ENCODE peak calls at places on chromosomes 16 and 17, in six cellular contexts. One of them, this sample, is unnamed.

GRCh38 chr16:57732683-57733082 is 2.9 kb upstream of the KATNB1 start:
- DNase-seq in stomach: no peak
- DNase-seq in KG1: no peak
- DNase-seq in HT-29: no peak
- DNase-seq in tibial artery: no peak
- DNase-seq in AG10803: no peak
- DNase-seq in this sample: no peak

GRCh38 chr16:69097425-69097824 is 8.0 kb upstream of the HAS3 start:
- DNase-seq in stomach: no peak
- DNase-seq in KG1: no peak
- DNase-seq in HT-29: no peak
- DNase-seq in tibial artery: no peak
- DNase-seq in AG10803: no peak
- DNase-seq in this sample: no peak

GRCh38 chr16:23254338-23254737 is 47.8 kb upstream of the SCNN1B start:
- DNase-seq in stomach: no peak
- DNase-seq in KG1: no peak
- DNase-seq in HT-29: no peak
- DNase-seq in tibial artery: no peak
- DNase-seq in AG10803: peak
- DNase-seq in this sample: no peak

GRCh38 chr17:40035162-40035559 is 19.0 kb downstream of the MED24 start:
- DNase-seq in stomach: no peak
- DNase-seq in KG1: no peak
- DNase-seq in HT-29: peak
- DNase-seq in tibial artery: no peak
- DNase-seq in AG10803: peak
- DNase-seq in this sample: no peak

GRCh38 chr16:15434425-15435215 is at the start of gene BMERB1:
- DNase-seq in stomach: peak
- DNase-seq in KG1: no peak
- DNase-seq in HT-29: no peak
- DNase-seq in tibial artery: peak
- DNase-seq in AG10803: peak
- DNase-seq in this sample: peak

GRCh38 chr16:69476920-69477418 is 52.5 kb downstream of the CYB5B start:
- DNase-seq in stomach: no peak
- DNase-seq in KG1: no peak
- DNase-seq in HT-29: peak
- DNase-seq in tibial artery: no peak
- DNase-seq in AG10803: peak
- DNase-seq in this sample: peak

GRCh38 chr17:73838815-73839214 is 194.6 kb upstream of the SDK2 start:
- DNase-seq in stomach: no peak
- DNase-seq in KG1: no peak
- DNase-seq in HT-29: no peak
- DNase-seq in tibial artery: no peak
- DNase-seq in AG10803: no peak
- DNase-seq in this sample: no peak

GRCh38 chr17:68611353-68612227 is 10.4 kb upstream of the FAM20A start:
- DNase-seq in stomach: no peak
- DNase-seq in KG1: no peak
- DNase-seq in HT-29: no peak
- DNase-seq in tibial artery: no peak
- DNase-seq in AG10803: no peak
- DNase-seq in this sample: no peak

GRCh38 chr16:79767597-79768280 is 167.2 kb upstream of the MAF start:
- DNase-seq in stomach: peak
- DNase-seq in KG1: no peak
- DNase-seq in HT-29: peak
- DNase-seq in tibial artery: no peak
- DNase-seq in AG10803: peak
- DNase-seq in this sample: no peak

GRCh38 chr16:65641049-65641448 is 519.2 kb upstream of the CDH11 start:
- DNase-seq in stomach: no peak
- DNase-seq in KG1: no peak
- DNase-seq in HT-29: no peak
- DNase-seq in tibial artery: no peak
- DNase-seq in AG10803: no peak
- DNase-seq in this sample: no peak

GRCh38 chr17:75783803-75784472 is 668 bp upstream of the UNK start:
- DNase-seq in stomach: peak
- DNase-seq in KG1: no peak
- DNase-seq in HT-29: peak
- DNase-seq in tibial artery: peak
- DNase-seq in AG10803: no peak
- DNase-seq in this sample: no peak

GRCh38 chr17:17019891-17020456 is 22.3 kb upstream of the MPRIP start:
- DNase-seq in stomach: no peak
- DNase-seq in KG1: no peak
- DNase-seq in HT-29: peak
- DNase-seq in tibial artery: no peak
- DNase-seq in AG10803: no peak
- DNase-seq in this sample: no peak

GRCh38 chr17:47164263-47164662 is 24.8 kb downstream of the CDC27 start:
- DNase-seq in stomach: no peak
- DNase-seq in KG1: no peak
- DNase-seq in HT-29: no peak
- DNase-seq in tibial artery: no peak
- DNase-seq in AG10803: no peak
- DNase-seq in this sample: no peak

GRCh38 chr17:15999974-16000827 is 577 bp downstream of the TTC19 start:
- DNase-seq in stomach: no peak
- DNase-seq in KG1: no peak
- DNase-seq in HT-29: peak
- DNase-seq in tibial artery: peak
- DNase-seq in AG10803: peak
- DNase-seq in this sample: no peak

GRCh38 chr16:17381784-17382183 is 89.0 kb downstream of the XYLT1 start:
- DNase-seq in stomach: no peak
- DNase-seq in KG1: no peak
- DNase-seq in HT-29: no peak
- DNase-seq in tibial artery: no peak
- DNase-seq in AG10803: no peak
- DNase-seq in this sample: no peak

GRCh38 chr17:63827801-63828221 is 348 bp upstream of the FTSJ3 start:
- DNase-seq in stomach: no peak
- DNase-seq in KG1: peak
- DNase-seq in HT-29: no peak
- DNase-seq in tibial artery: no peak
- DNase-seq in AG10803: no peak
- DNase-seq in this sample: peak

GRCh38 chr16:20016234-20016633 is 57.5 kb downstream of the GPR139 start:
- DNase-seq in stomach: no peak
- DNase-seq in KG1: no peak
- DNase-seq in HT-29: no peak
- DNase-seq in tibial artery: no peak
- DNase-seq in AG10803: no peak
- DNase-seq in this sample: no peak

GRCh38 chr17:14308965-14309879 is 8.3 kb downstream of the HS3ST3B1 start:
- DNase-seq in stomach: peak
- DNase-seq in KG1: no peak
- DNase-seq in HT-29: no peak
- DNase-seq in tibial artery: peak
- DNase-seq in AG10803: peak
- DNase-seq in this sample: peak

GRCh38 chr17:14428640-14429029 is 127.8 kb downstream of the HS3ST3B1 start:
- DNase-seq in stomach: no peak
- DNase-seq in KG1: peak
- DNase-seq in HT-29: no peak
- DNase-seq in tibial artery: no peak
- DNase-seq in AG10803: no peak
- DNase-seq in this sample: no peak

GRCh38 chr16:68732068-68732680 is 4.9 kb upstream of the CDH1 start:
- DNase-seq in stomach: peak
- DNase-seq in KG1: no peak
- DNase-seq in HT-29: peak
- DNase-seq in tibial artery: no peak
- DNase-seq in AG10803: no peak
- DNase-seq in this sample: no peak

GRCh38 chr16:84111481-84111880 is 5.3 kb downstream of the MBTPS1 start:
- DNase-seq in stomach: no peak
- DNase-seq in KG1: no peak
- DNase-seq in HT-29: no peak
- DNase-seq in tibial artery: no peak
- DNase-seq in AG10803: no peak
- DNase-seq in this sample: no peak

GRCh38 chr17:82737981-82738877 is 2.8 kb downstream of the FN3K start:
- DNase-seq in stomach: peak
- DNase-seq in KG1: no peak
- DNase-seq in HT-29: no peak
- DNase-seq in tibial artery: no peak
- DNase-seq in AG10803: no peak
- DNase-seq in this sample: peak

GRCh38 chr17:73419051-73419450 is 107.2 kb upstream of the CDC42EP4 start:
- DNase-seq in stomach: no peak
- DNase-seq in KG1: no peak
- DNase-seq in HT-29: no peak
- DNase-seq in tibial artery: no peak
- DNase-seq in AG10803: no peak
- DNase-seq in this sample: no peak

GRCh38 chr17:73559532-73559931 is 84.7 kb downstream of the SDK2 start:
- DNase-seq in stomach: no peak
- DNase-seq in KG1: no peak
- DNase-seq in HT-29: no peak
- DNase-seq in tibial artery: no peak
- DNase-seq in AG10803: no peak
- DNase-seq in this sample: no peak

GRCh38 chr16:61590577-61590976 is 445.7 kb downstream of the CDH8 start:
- DNase-seq in stomach: no peak
- DNase-seq in KG1: no peak
- DNase-seq in HT-29: no peak
- DNase-seq in tibial artery: no peak
- DNase-seq in AG10803: no peak
- DNase-seq in this sample: no peak

GRCh38 chr16:51328708-51329107 is 177.6 kb upstream of the SALL1 start:
- DNase-seq in stomach: no peak
- DNase-seq in KG1: no peak
- DNase-seq in HT-29: no peak
- DNase-seq in tibial artery: no peak
- DNase-seq in AG10803: no peak
- DNase-seq in this sample: no peak

GRCh38 chr17:5526821-5527598 is 40.6 kb downstream of the MIS12 start:
- DNase-seq in stomach: no peak
- DNase-seq in KG1: no peak
- DNase-seq in HT-29: no peak
- DNase-seq in tibial artery: peak
- DNase-seq in AG10803: peak
- DNase-seq in this sample: peak

GRCh38 chr17:39765766-39766165 is 28.0 kb downstream of the GRB7 start:
- DNase-seq in stomach: no peak
- DNase-seq in KG1: no peak
- DNase-seq in HT-29: no peak
- DNase-seq in tibial artery: no peak
- DNase-seq in AG10803: no peak
- DNase-seq in this sample: no peak

GRCh38 chr17:83050651-83051422 is 28.6 kb upstream of the METRNL start:
- DNase-seq in stomach: no peak
- DNase-seq in KG1: no peak
- DNase-seq in HT-29: no peak
- DNase-seq in tibial artery: no peak
- DNase-seq in AG10803: no peak
- DNase-seq in this sample: no peak

GRCh38 chr16:10617662-10618420 is 37.4 kb upstream of the EMP2 start:
- DNase-seq in stomach: no peak
- DNase-seq in KG1: no peak
- DNase-seq in HT-29: peak
- DNase-seq in tibial artery: no peak
- DNase-seq in AG10803: no peak
- DNase-seq in this sample: no peak

GRCh38 chr17:44543213-44543904 is 13.9 kb upstream of the FZD2 start:
- DNase-seq in stomach: no peak
- DNase-seq in KG1: no peak
- DNase-seq in HT-29: no peak
- DNase-seq in tibial artery: no peak
- DNase-seq in AG10803: peak
- DNase-seq in this sample: no peak

GRCh38 chr17:550776-551175 is 163.9 kb downstream of the VPS53 start:
- DNase-seq in stomach: no peak
- DNase-seq in KG1: no peak
- DNase-seq in HT-29: no peak
- DNase-seq in tibial artery: no peak
- DNase-seq in AG10803: peak
- DNase-seq in this sample: no peak

GRCh38 chr16:75053791-75054555 is 55.1 kb downstream of the ZNRF1 start:
- DNase-seq in stomach: peak
- DNase-seq in KG1: no peak
- DNase-seq in HT-29: peak
- DNase-seq in tibial artery: no peak
- DNase-seq in AG10803: no peak
- DNase-seq in this sample: peak

GRCh38 chr17:164536-165235 is 16.8 kb downstream of the DOC2B start:
- DNase-seq in stomach: peak
- DNase-seq in KG1: peak
- DNase-seq in HT-29: peak
- DNase-seq in tibial artery: no peak
- DNase-seq in AG10803: peak
- DNase-seq in this sample: peak

GRCh38 chr17:51537996-51538550 is 277.7 kb downstream of the UTP18 start:
- DNase-seq in stomach: no peak
- DNase-seq in KG1: no peak
- DNase-seq in HT-29: no peak
- DNase-seq in tibial artery: no peak
- DNase-seq in AG10803: no peak
- DNase-seq in this sample: no peak

GRCh38 chr16:19410435-19411153 is 7.1 kb upstream of the TMC5 start:
- DNase-seq in stomach: peak
- DNase-seq in KG1: no peak
- DNase-seq in HT-29: peak
- DNase-seq in tibial artery: no peak
- DNase-seq in AG10803: no peak
- DNase-seq in this sample: no peak

GRCh38 chr17:82291582-82292250 is 18.2 kb upstream of the CSNK1D start:
- DNase-seq in stomach: no peak
- DNase-seq in KG1: no peak
- DNase-seq in HT-29: no peak
- DNase-seq in tibial artery: no peak
- DNase-seq in AG10803: no peak
- DNase-seq in this sample: no peak

GRCh38 chr17:29368926-29369325 is 21.2 kb upstream of the TAOK1 start:
- DNase-seq in stomach: no peak
- DNase-seq in KG1: no peak
- DNase-seq in HT-29: no peak
- DNase-seq in tibial artery: no peak
- DNase-seq in AG10803: no peak
- DNase-seq in this sample: no peak

This sample was measured in right atrium auricular region.